ENCODE peak calls at places on chromosomes 11 and 22, in six cellular contexts. D is tibial artery; R is fibroblast of the aortic adventitia; M is activated naive CD8-positive, alpha-beta T cell treated with anti-CD3 and anti-CD28 coated beads for 36 hours; E is A172; K is fibroblast of mammary gland. O is an unnamed sample.

GRCh38 chr22:46661221-46661851 is 41.1 kb downstream of the GRAMD4 start:
- DNase-seq in D (no peak), R (no peak), M (no peak), E (peak), K (peak), O (peak)

GRCh38 chr11:56841210-56841810 is 92.8 kb upstream of the OR9G4 start:
- DNase-seq in D (no peak), R (peak), M (peak), E (peak), K (peak), O (no peak)

GRCh38 chr11:122984186-122985011 is 2.8 kb upstream of the BSX start:
- DNase-seq in D (no peak), R (peak), M (peak), E (peak), K (no peak), O (no peak)

GRCh38 chr11:94152678-94153065 is 24.0 kb downstream of the PANX1 start:
- DNase-seq in D (no peak), R (no peak), M (no peak), E (no peak), K (no peak), O (no peak)

GRCh38 chr11:35945137-35945518 is 1.3 kb downstream of the LDLRAD3 start:
- DNase-seq in D (no peak), R (no peak), M (no peak), E (no peak), K (no peak), O (no peak)

GRCh38 chr11:71930556-71931244 is 1.9 kb downstream of the RNF121 start:
- DNase-seq in D (no peak), R (peak), M (no peak), E (no peak), K (no peak), O (no peak)

GRCh38 chr22:20298110-20298802 is 21.6 kb downstream of the DGCR6L start:
- DNase-seq in D (no peak), R (no peak), M (no peak), E (no peak), K (no peak), O (no peak)

GRCh38 chr11:16011396-16011795 is 344.9 kb downstream of the SOX6 start:
- DNase-seq in D (no peak), R (no peak), M (no peak), E (no peak), K (no peak), O (no peak)

GRCh38 chr22:30435674-30436126 is 10.1 kb downstream of the MTFP1 start:
- DNase-seq in D (no peak), R (no peak), M (peak), E (peak), K (no peak), O (peak)

GRCh38 chr11:78361228-78361627 is 56.4 kb downstream of the GAB2 start:
- DNase-seq in D (no peak), R (no peak), M (no peak), E (no peak), K (no peak), O (no peak)

GRCh38 chr11:63552921-63553320 is 10.3 kb downstream of the PLAAT2 start:
- DNase-seq in D (no peak), R (no peak), M (no peak), E (no peak), K (no peak), O (no peak)

GRCh38 chr11:35151896-35152295 is 12.9 kb downstream of the CD44 start:
- DNase-seq in D (no peak), R (no peak), M (no peak), E (no peak), K (no peak), O (no peak)

GRCh38 chr11:8025816-8026215 is 38.7 kb downstream of the EIF3F start:
- DNase-seq in D (no peak), R (peak), M (no peak), E (peak), K (peak), O (no peak)

GRCh38 chr11:96045622-96046456 is 121.9 kb upstream of the MTMR2 start:
- DNase-seq in D (peak), R (peak), M (no peak), E (peak), K (peak), O (no peak)

GRCh38 chr11:110486176-110486575 is 56.4 kb downstream of the FDX1 start:
- DNase-seq in D (no peak), R (no peak), M (no peak), E (no peak), K (no peak), O (no peak)

GRCh38 chr11:11409916-11410315 is 56.9 kb upstream of the CSNK2A3 start:
- DNase-seq in D (no peak), R (no peak), M (no peak), E (no peak), K (no peak), O (no peak)

GRCh38 chr11:26801601-26802000 is 79.7 kb upstream of the SLC5A12 start:
- DNase-seq in D (no peak), R (no peak), M (no peak), E (no peak), K (no peak), O (no peak)

GRCh38 chr11:8442301-8442700 is 151.7 kb downstream of the STK33 start:
- DNase-seq in D (no peak), R (no peak), M (no peak), E (peak), K (no peak), O (no peak)

GRCh38 chr22:24450600-24450999 is 23.2 kb downstream of the ADORA2A start:
- DNase-seq in D (peak), R (no peak), M (no peak), E (no peak), K (no peak), O (no peak)

GRCh38 chr22:41260871-41261270 is 20.1 kb upstream of the CHADL start:
- DNase-seq in D (no peak), R (no peak), M (no peak), E (no peak), K (no peak), O (no peak)

GRCh38 chr22:17104336-17104935 is 16.7 kb downstream of the TMEM121B start:
- DNase-seq in D (peak), R (no peak), M (no peak), E (no peak), K (no peak), O (no peak)

GRCh38 chr11:118998822-118999221 is 884 bp downstream of the CENATAC start:
- DNase-seq in D (no peak), R (peak), M (no peak), E (peak), K (peak), O (no peak)

GRCh38 chr11:84498016-84498415 is 1129.1 kb downstream of the DLG2 start:
- DNase-seq in D (no peak), R (peak), M (no peak), E (peak), K (peak), O (no peak)

GRCh38 chr11:3193373-3194015 is 25.1 kb downstream of the MRGPRG start:
- DNase-seq in D (peak), R (no peak), M (no peak), E (no peak), K (no peak), O (no peak)

O was measured in effector CD4-positive, alpha-beta T cell.